ENCODE peak calls at places on chromosome 15, in seven cellular contexts. One of them, this sample, is unnamed.

GRCh38 chr15:38714309-38715072 is 149.9 kb upstream of the RASGRP1 start:
- DNase-seq in HCT116: no peak
- DNase-seq in fibroblast of the aortic adventitia: peak; percentile 90
- DNase-seq in B cell: no peak
- DNase-seq in bronchial epithelial cell: peak; percentile 82
- DNase-seq in cardiac fibroblast: peak; percentile 43
- DNase-seq in body of pancreas: no peak
- DNase-seq in this sample: no peak

GRCh38 chr15:51621917-51622268 is 678 bp downstream of the DMXL2 start:
- DNase-seq in HCT116: peak; percentile 21
- DNase-seq in fibroblast of the aortic adventitia: peak; percentile 63
- DNase-seq in B cell: peak; percentile 34
- DNase-seq in bronchial epithelial cell: peak; percentile 34
- DNase-seq in cardiac fibroblast: peak; percentile 74
- DNase-seq in body of pancreas: peak; percentile 50
- DNase-seq in this sample: peak; percentile 42

GRCh38 chr15:26771917-26772587 is 814 bp downstream of the GABRB3 start:
- DNase-seq in HCT116: no peak
- DNase-seq in fibroblast of the aortic adventitia: no peak
- DNase-seq in B cell: no peak
- DNase-seq in bronchial epithelial cell: no peak
- DNase-seq in cardiac fibroblast: peak; percentile 1
- DNase-seq in body of pancreas: peak; percentile 27
- DNase-seq in this sample: no peak

GRCh38 chr15:63487076-63487757 is 17.2 kb upstream of the USP3 start:
- DNase-seq in HCT116: peak; percentile 67
- DNase-seq in fibroblast of the aortic adventitia: peak; percentile 76
- DNase-seq in B cell: peak; percentile 88
- DNase-seq in bronchial epithelial cell: peak; percentile 61
- DNase-seq in cardiac fibroblast: peak; percentile 80
- DNase-seq in body of pancreas: peak; percentile 91
- DNase-seq in this sample: peak; percentile 92

GRCh38 chr15:58043192-58043903 is 22.2 kb downstream of the ALDH1A2 start:
- DNase-seq in HCT116: peak; percentile 29
- DNase-seq in fibroblast of the aortic adventitia: peak; percentile 60
- DNase-seq in B cell: peak; percentile 33
- DNase-seq in bronchial epithelial cell: peak; percentile 42
- DNase-seq in cardiac fibroblast: peak; percentile 57
- DNase-seq in body of pancreas: peak; percentile 56
- DNase-seq in this sample: peak; percentile 65

GRCh38 chr15:34039506-34040123 is 611 bp upstream of the AVEN start:
- DNase-seq in HCT116: no peak
- DNase-seq in fibroblast of the aortic adventitia: no peak
- DNase-seq in B cell: peak; percentile 23
- DNase-seq in bronchial epithelial cell: peak; percentile 45
- DNase-seq in cardiac fibroblast: peak; percentile 49
- DNase-seq in body of pancreas: no peak
- DNase-seq in this sample: no peak

GRCh38 chr15:99631256-99631655 is 65.5 kb downstream of the MEF2A start:
- DNase-seq in HCT116: no peak
- DNase-seq in fibroblast of the aortic adventitia: no peak
- DNase-seq in B cell: peak; percentile 74
- DNase-seq in bronchial epithelial cell: no peak
- DNase-seq in cardiac fibroblast: peak; percentile 41
- DNase-seq in body of pancreas: no peak
- DNase-seq in this sample: no peak

GRCh38 chr15:48435356-48435755 is 104.1 kb downstream of the DUT start:
- DNase-seq in HCT116: no peak
- DNase-seq in fibroblast of the aortic adventitia: no peak
- DNase-seq in B cell: no peak
- DNase-seq in bronchial epithelial cell: no peak
- DNase-seq in cardiac fibroblast: no peak
- DNase-seq in body of pancreas: no peak
- DNase-seq in this sample: no peak

GRCh38 chr15:57649138-57649537 is 57.4 kb upstream of the POLR2M start:
- DNase-seq in HCT116: no peak
- DNase-seq in fibroblast of the aortic adventitia: peak; percentile 50
- DNase-seq in B cell: no peak
- DNase-seq in bronchial epithelial cell: peak; percentile 66
- DNase-seq in cardiac fibroblast: peak; percentile 83
- DNase-seq in body of pancreas: no peak
- DNase-seq in this sample: no peak

GRCh38 chr15:29012097-29012496 is 126.3 kb downstream of the APBA2 start:
- DNase-seq in HCT116: no peak
- DNase-seq in fibroblast of the aortic adventitia: no peak
- DNase-seq in B cell: no peak
- DNase-seq in bronchial epithelial cell: no peak
- DNase-seq in cardiac fibroblast: no peak
- DNase-seq in body of pancreas: no peak
- DNase-seq in this sample: no peak

GRCh38 chr15:40770147-40770721 is 454 bp downstream of the C15orf62 start:
- DNase-seq in HCT116: no peak
- DNase-seq in fibroblast of the aortic adventitia: no peak
- DNase-seq in B cell: peak; percentile 52
- DNase-seq in bronchial epithelial cell: no peak
- DNase-seq in cardiac fibroblast: no peak
- DNase-seq in body of pancreas: no peak
- DNase-seq in this sample: no peak

GRCh38 chr15:28947241-28947674 is 61.5 kb downstream of the APBA2 start:
- DNase-seq in HCT116: no peak
- DNase-seq in fibroblast of the aortic adventitia: no peak
- DNase-seq in B cell: no peak
- DNase-seq in bronchial epithelial cell: no peak
- DNase-seq in cardiac fibroblast: no peak
- DNase-seq in body of pancreas: no peak
- DNase-seq in this sample: no peak

GRCh38 chr15:60844431-60845174 is 365.7 kb upstream of the ICE2 start:
- DNase-seq in HCT116: no peak
- DNase-seq in fibroblast of the aortic adventitia: no peak
- DNase-seq in B cell: no peak
- DNase-seq in bronchial epithelial cell: no peak
- DNase-seq in cardiac fibroblast: no peak
- DNase-seq in body of pancreas: no peak
- DNase-seq in this sample: no peak

GRCh38 chr15:100703032-100703578 is 100.7 kb downstream of the ASB7 start:
- DNase-seq in HCT116: no peak
- DNase-seq in fibroblast of the aortic adventitia: peak; percentile 67
- DNase-seq in B cell: no peak
- DNase-seq in bronchial epithelial cell: peak; percentile 97
- DNase-seq in cardiac fibroblast: peak; percentile 96
- DNase-seq in body of pancreas: no peak
- DNase-seq in this sample: no peak

GRCh38 chr15:25181290-25182097 is 226.7 kb downstream of the SNRPN start:
- DNase-seq in HCT116: no peak
- DNase-seq in fibroblast of the aortic adventitia: no peak
- DNase-seq in B cell: no peak
- DNase-seq in bronchial epithelial cell: no peak
- DNase-seq in cardiac fibroblast: no peak
- DNase-seq in body of pancreas: peak; percentile 8
- DNase-seq in this sample: no peak

GRCh38 chr15:96183020-96183926 is 147.2 kb upstream of the NR2F2 start:
- DNase-seq in HCT116: no peak
- DNase-seq in fibroblast of the aortic adventitia: no peak
- DNase-seq in B cell: no peak
- DNase-seq in bronchial epithelial cell: no peak
- DNase-seq in cardiac fibroblast: no peak
- DNase-seq in body of pancreas: no peak
- DNase-seq in this sample: peak; percentile 9

GRCh38 chr15:89494941-89495637 is 1.3 kb downstream of the RHCG start:
- DNase-seq in HCT116: no peak
- DNase-seq in fibroblast of the aortic adventitia: peak; percentile 16
- DNase-seq in B cell: no peak
- DNase-seq in bronchial epithelial cell: no peak
- DNase-seq in cardiac fibroblast: peak; percentile 42
- DNase-seq in body of pancreas: no peak
- DNase-seq in this sample: peak; percentile 40

GRCh38 chr15:93040288-93041158 is 48.5 kb downstream of the RGMA start:
- DNase-seq in HCT116: no peak
- DNase-seq in fibroblast of the aortic adventitia: no peak
- DNase-seq in B cell: no peak
- DNase-seq in bronchial epithelial cell: no peak
- DNase-seq in cardiac fibroblast: no peak
- DNase-seq in body of pancreas: peak; percentile 11
- DNase-seq in this sample: no peak

GRCh38 chr15:87213646-87214045 is 1042.9 kb downstream of the NTRK3 start:
- DNase-seq in HCT116: no peak
- DNase-seq in fibroblast of the aortic adventitia: peak; percentile 54
- DNase-seq in B cell: no peak
- DNase-seq in bronchial epithelial cell: no peak
- DNase-seq in cardiac fibroblast: no peak
- DNase-seq in body of pancreas: no peak
- DNase-seq in this sample: no peak

GRCh38 chr15:34365073-34365825 is 1.7 kb downstream of the LPCAT4 start:
- DNase-seq in HCT116: no peak
- DNase-seq in fibroblast of the aortic adventitia: peak; percentile 35
- DNase-seq in B cell: no peak
- DNase-seq in bronchial epithelial cell: no peak
- DNase-seq in cardiac fibroblast: peak; percentile 14
- DNase-seq in body of pancreas: no peak
- DNase-seq in this sample: no peak

GRCh38 chr15:56732881-56733130 is 503 bp downstream of the ZNF280D start:
- DNase-seq in HCT116: peak; percentile 15
- DNase-seq in fibroblast of the aortic adventitia: no peak
- DNase-seq in B cell: no peak
- DNase-seq in bronchial epithelial cell: no peak
- DNase-seq in cardiac fibroblast: no peak
- DNase-seq in body of pancreas: no peak
- DNase-seq in this sample: no peak

GRCh38 chr15:45641374-45641778 is 6.5 kb downstream of the SQOR start:
- DNase-seq in HCT116: no peak
- DNase-seq in fibroblast of the aortic adventitia: peak; percentile 94
- DNase-seq in B cell: no peak
- DNase-seq in bronchial epithelial cell: peak; percentile 99
- DNase-seq in cardiac fibroblast: peak; percentile 97
- DNase-seq in body of pancreas: peak; percentile 74
- DNase-seq in this sample: peak; percentile 53

GRCh38 chr15:90915808-90916440 is 12.8 kb downstream of the MAN2A2 start:
- DNase-seq in HCT116: no peak
- DNase-seq in fibroblast of the aortic adventitia: no peak
- DNase-seq in B cell: no peak
- DNase-seq in bronchial epithelial cell: no peak
- DNase-seq in cardiac fibroblast: peak; percentile 6
- DNase-seq in body of pancreas: peak; percentile 68
- DNase-seq in this sample: no peak

GRCh38 chr15:78103406-78104118 is 11.2 kb downstream of the SH2D7 start:
- DNase-seq in HCT116: no peak
- DNase-seq in fibroblast of the aortic adventitia: no peak
- DNase-seq in B cell: no peak
- DNase-seq in bronchial epithelial cell: no peak
- DNase-seq in cardiac fibroblast: no peak
- DNase-seq in body of pancreas: peak; percentile 16
- DNase-seq in this sample: no peak

GRCh38 chr15:75955720-75956119 is 52.0 kb downstream of the FBXO22 start:
- DNase-seq in HCT116: no peak
- DNase-seq in fibroblast of the aortic adventitia: no peak
- DNase-seq in B cell: no peak
- DNase-seq in bronchial epithelial cell: no peak
- DNase-seq in cardiac fibroblast: no peak
- DNase-seq in body of pancreas: no peak
- DNase-seq in this sample: no peak
- TF ChIP-seq CTCF in HCT116: peak; percentile 26
- TF ChIP-seq CTCF in fibroblast of the aortic adventitia: no peak
- TF ChIP-seq CTCF in B cell: no peak
- TF ChIP-seq CTCF in bronchial epithelial cell: no peak
- TF ChIP-seq CTCF in cardiac fibroblast: no peak
- TF ChIP-seq CTCF in body of pancreas: peak; percentile 6
- TF ChIP-seq CTCF in this sample: no peak

GRCh38 chr15:83039206-83039605 is 27.8 kb upstream of the C15orf40 start:
- DNase-seq in HCT116: no peak
- DNase-seq in fibroblast of the aortic adventitia: no peak
- DNase-seq in B cell: no peak
- DNase-seq in bronchial epithelial cell: no peak
- DNase-seq in cardiac fibroblast: no peak
- DNase-seq in body of pancreas: no peak
- DNase-seq in this sample: no peak
- TF ChIP-seq CTCF in HCT116: no peak
- TF ChIP-seq CTCF in fibroblast of the aortic adventitia: no peak
- TF ChIP-seq CTCF in B cell: no peak
- TF ChIP-seq CTCF in bronchial epithelial cell: no peak
- TF ChIP-seq CTCF in cardiac fibroblast: no peak
- TF ChIP-seq CTCF in body of pancreas: no peak
- TF ChIP-seq CTCF in this sample: no peak

DNA sequence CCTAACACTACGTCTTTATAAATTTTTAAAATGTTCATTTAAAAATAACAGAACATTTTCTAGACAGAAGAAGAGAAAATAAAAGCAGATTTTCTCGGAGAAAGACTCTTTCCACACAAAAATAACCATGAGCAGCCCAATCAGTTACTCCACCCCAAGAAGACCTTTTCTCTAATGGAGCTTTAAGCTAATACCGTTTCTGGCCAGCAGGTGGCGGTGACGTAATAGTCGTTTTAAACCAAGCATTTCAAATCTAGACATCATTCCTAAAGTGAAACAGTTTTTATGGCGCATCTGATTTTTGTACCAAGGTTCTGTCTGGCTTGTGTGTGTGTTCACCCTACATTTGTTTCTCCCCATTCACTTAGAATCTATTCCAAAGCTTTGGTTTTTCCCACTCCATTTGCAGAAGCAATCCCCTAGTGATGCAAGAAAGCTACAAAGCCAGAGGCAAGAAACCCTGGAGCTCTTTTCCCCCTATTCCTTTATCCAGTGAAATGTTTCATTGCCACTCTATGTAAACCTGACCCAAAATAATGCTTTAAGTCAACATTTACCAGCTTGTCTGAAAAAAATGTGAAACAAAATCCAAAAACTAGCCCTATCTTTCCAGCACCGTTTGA is 336.7 kb upstream of the IGF1R start:
- DNase-seq in HCT116: peak; percentile 48
- DNase-seq in fibroblast of the aortic adventitia: peak; percentile 79
- DNase-seq in B cell: peak; percentile 56
- DNase-seq in bronchial epithelial cell: peak; percentile 71
- DNase-seq in cardiac fibroblast: peak; percentile 83
- DNase-seq in body of pancreas: peak; percentile 76
- DNase-seq in this sample: peak; percentile 82
- TF ChIP-seq CTCF in HCT116: peak; percentile 84
- TF ChIP-seq CTCF in fibroblast of the aortic adventitia: peak; percentile 82
- TF ChIP-seq CTCF in B cell: peak; percentile 96
- TF ChIP-seq CTCF in bronchial epithelial cell: peak; percentile 66
- TF ChIP-seq CTCF in cardiac fibroblast: peak; percentile 71
- TF ChIP-seq CTCF in body of pancreas: peak; percentile 76
- TF ChIP-seq CTCF in this sample: peak; percentile 77

GRCh38 chr15:98532063-98532462 is 116.3 kb upstream of the IGF1R start:
- DNase-seq in HCT116: no peak
- DNase-seq in fibroblast of the aortic adventitia: no peak
- DNase-seq in B cell: no peak
- DNase-seq in bronchial epithelial cell: no peak
- DNase-seq in cardiac fibroblast: no peak
- DNase-seq in body of pancreas: no peak
- DNase-seq in this sample: no peak

GRCh38 chr15:98536976-98537375 is 111.4 kb upstream of the IGF1R start:
- DNase-seq in HCT116: no peak
- DNase-seq in fibroblast of the aortic adventitia: no peak
- DNase-seq in B cell: no peak
- DNase-seq in bronchial epithelial cell: no peak
- DNase-seq in cardiac fibroblast: no peak
- DNase-seq in body of pancreas: no peak
- DNase-seq in this sample: no peak

GRCh38 chr15:98541519-98541918 is 106.8 kb upstream of the IGF1R start:
- DNase-seq in HCT116: no peak
- DNase-seq in fibroblast of the aortic adventitia: no peak
- DNase-seq in B cell: no peak
- DNase-seq in bronchial epithelial cell: no peak
- DNase-seq in cardiac fibroblast: no peak
- DNase-seq in body of pancreas: no peak
- DNase-seq in this sample: no peak

GRCh38 chr15:98537516-98538060 is 110.8 kb upstream of the IGF1R start:
- DNase-seq in HCT116: no peak
- DNase-seq in fibroblast of the aortic adventitia: no peak
- DNase-seq in B cell: no peak
- DNase-seq in bronchial epithelial cell: peak; percentile 59
- DNase-seq in cardiac fibroblast: no peak
- DNase-seq in body of pancreas: no peak
- DNase-seq in this sample: no peak
- TF ChIP-seq CTCF in HCT116: no peak
- TF ChIP-seq CTCF in fibroblast of the aortic adventitia: no peak
- TF ChIP-seq CTCF in B cell: no peak
- TF ChIP-seq CTCF in bronchial epithelial cell: no peak
- TF ChIP-seq CTCF in cardiac fibroblast: no peak
- TF ChIP-seq CTCF in body of pancreas: no peak
- TF ChIP-seq CTCF in this sample: no peak